ENCODE peak calls at places on chromosome 19, in seven cellular contexts. One of them, this sample, is unnamed.

GRCh38 chr19:29260477-29261317 is 47.7 kb upstream of the UQCRFS1 start:
- DNase-seq in natural killer cell: no peak
- DNase-seq in PC-3: no peak
- DNase-seq in T-helper 17 cell: no peak
- DNase-seq in Daoy: peak; percentile 52
- DNase-seq in activated T-helper 2 cell treated with anti-CD3 and anti-CD28 coated beads, Interferon-gamma antibody, Interleukin-2, Interleukin-4, amounts not matched to agents 10 μg/mL and 5 μg/mL and 100 μg/mL, durations not matched to agents 14 hours and 24 hours and 36 hours: peak; percentile 18
- DNase-seq in stimulated activated CD4-positive, alpha-beta T cell treated with anti-CD3 and anti-CD28 coated beads, Interleukin-15, amount 100 ng/mL, for 48 hours: peak; percentile 4
- DNase-seq in this sample: no peak

GRCh38 chr19:46515879-46516350 is 20.2 kb upstream of the PNMA8B start:
- DNase-seq in stimulated activated CD4-positive, alpha-beta T cell treated with anti-CD3 and anti-CD28 coated beads, Interleukin-15, amount 100 ng/mL, for 48 hours: no peak
- DNase-seq in natural killer cell: no peak
- DNase-seq in T-helper 17 cell: no peak
- DNase-seq in activated T-helper 2 cell treated with anti-CD3 and anti-CD28 coated beads, Interferon-gamma antibody, Interleukin-2, Interleukin-4, amounts not matched to agents 10 μg/mL and 5 μg/mL and 100 μg/mL, durations not matched to agents 14 hours and 24 hours and 36 hours: no peak
- DNase-seq in Daoy: peak; percentile 35
- DNase-seq in PC-3: peak; percentile 59
- DNase-seq in this sample: no peak

GRCh38 chr19:13401388-13401787 is 104.9 kb downstream of the CACNA1A start:
- DNase-seq in T-helper 17 cell: no peak
- DNase-seq in PC-3: peak; percentile 61
- DNase-seq in Daoy: peak; percentile 63
- DNase-seq in natural killer cell: no peak
- DNase-seq in stimulated activated CD4-positive, alpha-beta T cell treated with anti-CD3 and anti-CD28 coated beads, Interleukin-15, amount 100 ng/mL, for 48 hours: no peak
- DNase-seq in activated T-helper 2 cell treated with anti-CD3 and anti-CD28 coated beads, Interferon-gamma antibody, Interleukin-2, Interleukin-4, amounts not matched to agents 10 μg/mL and 5 μg/mL and 100 μg/mL, durations not matched to agents 14 hours and 24 hours and 36 hours: no peak
- DNase-seq in this sample: no peak

GRCh38 chr19:38452430-38453366 is 19.2 kb downstream of the RYR1 start:
- DNase-seq in natural killer cell: no peak
- DNase-seq in T-helper 17 cell: no peak
- DNase-seq in Daoy: peak; percentile 61
- DNase-seq in PC-3: peak; percentile 4
- DNase-seq in stimulated activated CD4-positive, alpha-beta T cell treated with anti-CD3 and anti-CD28 coated beads, Interleukin-15, amount 100 ng/mL, for 48 hours: peak; percentile 17
- DNase-seq in activated T-helper 2 cell treated with anti-CD3 and anti-CD28 coated beads, Interferon-gamma antibody, Interleukin-2, Interleukin-4, amounts not matched to agents 10 μg/mL and 5 μg/mL and 100 μg/mL, durations not matched to agents 14 hours and 24 hours and 36 hours: no peak
- DNase-seq in this sample: no peak

GRCh38 chr19:46431824-46432223 is 3.1 kb upstream of the PNMA8C start:
- DNase-seq in T-helper 17 cell: no peak
- DNase-seq in PC-3: no peak
- DNase-seq in activated T-helper 2 cell treated with anti-CD3 and anti-CD28 coated beads, Interferon-gamma antibody, Interleukin-2, Interleukin-4, amounts not matched to agents 10 μg/mL and 5 μg/mL and 100 μg/mL, durations not matched to agents 14 hours and 24 hours and 36 hours: no peak
- DNase-seq in stimulated activated CD4-positive, alpha-beta T cell treated with anti-CD3 and anti-CD28 coated beads, Interleukin-15, amount 100 ng/mL, for 48 hours: no peak
- DNase-seq in natural killer cell: no peak
- DNase-seq in Daoy: no peak
- DNase-seq in this sample: no peak

GRCh38 chr19:43681826-43682225 is 11.9 kb upstream of the PLAUR start:
- DNase-seq in natural killer cell: no peak
- DNase-seq in Daoy: no peak
- DNase-seq in PC-3: no peak
- DNase-seq in stimulated activated CD4-positive, alpha-beta T cell treated with anti-CD3 and anti-CD28 coated beads, Interleukin-15, amount 100 ng/mL, for 48 hours: no peak
- DNase-seq in activated T-helper 2 cell treated with anti-CD3 and anti-CD28 coated beads, Interferon-gamma antibody, Interleukin-2, Interleukin-4, amounts not matched to agents 10 μg/mL and 5 μg/mL and 100 μg/mL, durations not matched to agents 14 hours and 24 hours and 36 hours: no peak
- DNase-seq in T-helper 17 cell: no peak
- DNase-seq in this sample: no peak

GRCh38 chr19:50026550-50026906 is 723 bp downstream of the ZNF473 start:
- DNase-seq in natural killer cell: no peak
- DNase-seq in PC-3: no peak
- DNase-seq in activated T-helper 2 cell treated with anti-CD3 and anti-CD28 coated beads, Interferon-gamma antibody, Interleukin-2, Interleukin-4, amounts not matched to agents 10 μg/mL and 5 μg/mL and 100 μg/mL, durations not matched to agents 14 hours and 24 hours and 36 hours: no peak
- DNase-seq in Daoy: no peak
- DNase-seq in T-helper 17 cell: no peak
- DNase-seq in stimulated activated CD4-positive, alpha-beta T cell treated with anti-CD3 and anti-CD28 coated beads, Interleukin-15, amount 100 ng/mL, for 48 hours: no peak
- DNase-seq in this sample: no peak

GRCh38 chr19:14577885-14578427 is 4.9 kb upstream of the CLEC17A start:
- DNase-seq in Daoy: no peak
- DNase-seq in T-helper 17 cell: no peak
- DNase-seq in stimulated activated CD4-positive, alpha-beta T cell treated with anti-CD3 and anti-CD28 coated beads, Interleukin-15, amount 100 ng/mL, for 48 hours: no peak
- DNase-seq in PC-3: peak; percentile 17
- DNase-seq in natural killer cell: no peak
- DNase-seq in activated T-helper 2 cell treated with anti-CD3 and anti-CD28 coated beads, Interferon-gamma antibody, Interleukin-2, Interleukin-4, amounts not matched to agents 10 μg/mL and 5 μg/mL and 100 μg/mL, durations not matched to agents 14 hours and 24 hours and 36 hours: no peak
- DNase-seq in this sample: no peak

GRCh38 chr19:40639638-40639982 is 38.4 kb downstream of the LTBP4 start:
- DNase-seq in natural killer cell: no peak
- DNase-seq in PC-3: no peak
- DNase-seq in Daoy: no peak
- DNase-seq in stimulated activated CD4-positive, alpha-beta T cell treated with anti-CD3 and anti-CD28 coated beads, Interleukin-15, amount 100 ng/mL, for 48 hours: no peak
- DNase-seq in T-helper 17 cell: no peak
- DNase-seq in activated T-helper 2 cell treated with anti-CD3 and anti-CD28 coated beads, Interferon-gamma antibody, Interleukin-2, Interleukin-4, amounts not matched to agents 10 μg/mL and 5 μg/mL and 100 μg/mL, durations not matched to agents 14 hours and 24 hours and 36 hours: no peak
- DNase-seq in this sample: no peak

GRCh38 chr19:53365899-53366493 is 491 bp downstream of the ZNF525 start:
- DNase-seq in Daoy: peak; percentile 22
- DNase-seq in T-helper 17 cell: peak; percentile 20
- DNase-seq in natural killer cell: no peak
- DNase-seq in PC-3: peak; percentile 50
- DNase-seq in activated T-helper 2 cell treated with anti-CD3 and anti-CD28 coated beads, Interferon-gamma antibody, Interleukin-2, Interleukin-4, amounts not matched to agents 10 μg/mL and 5 μg/mL and 100 μg/mL, durations not matched to agents 14 hours and 24 hours and 36 hours: no peak
- DNase-seq in stimulated activated CD4-positive, alpha-beta T cell treated with anti-CD3 and anti-CD28 coated beads, Interleukin-15, amount 100 ng/mL, for 48 hours: peak; percentile 26
- DNase-seq in this sample: no peak

GRCh38 chr19:18185538-18185937 is 7.5 kb upstream of the MPV17L2 start:
- DNase-seq in natural killer cell: no peak
- DNase-seq in T-helper 17 cell: no peak
- DNase-seq in stimulated activated CD4-positive, alpha-beta T cell treated with anti-CD3 and anti-CD28 coated beads, Interleukin-15, amount 100 ng/mL, for 48 hours: no peak
- DNase-seq in Daoy: no peak
- DNase-seq in activated T-helper 2 cell treated with anti-CD3 and anti-CD28 coated beads, Interferon-gamma antibody, Interleukin-2, Interleukin-4, amounts not matched to agents 10 μg/mL and 5 μg/mL and 100 μg/mL, durations not matched to agents 14 hours and 24 hours and 36 hours: no peak
- DNase-seq in PC-3: no peak
- DNase-seq in this sample: no peak

GRCh38 chr19:5665781-5666513 is 14.4 kb downstream of the MICOS13 start:
- DNase-seq in PC-3: peak; percentile 58
- DNase-seq in stimulated activated CD4-positive, alpha-beta T cell treated with anti-CD3 and anti-CD28 coated beads, Interleukin-15, amount 100 ng/mL, for 48 hours: no peak
- DNase-seq in activated T-helper 2 cell treated with anti-CD3 and anti-CD28 coated beads, Interferon-gamma antibody, Interleukin-2, Interleukin-4, amounts not matched to agents 10 μg/mL and 5 μg/mL and 100 μg/mL, durations not matched to agents 14 hours and 24 hours and 36 hours: no peak
- DNase-seq in natural killer cell: no peak
- DNase-seq in T-helper 17 cell: no peak
- DNase-seq in Daoy: peak; percentile 38
- DNase-seq in this sample: no peak

GRCh38 chr19:39846678-39847486 is 703 bp upstream of the FBL start:
- DNase-seq in PC-3: no peak
- DNase-seq in natural killer cell: no peak
- DNase-seq in stimulated activated CD4-positive, alpha-beta T cell treated with anti-CD3 and anti-CD28 coated beads, Interleukin-15, amount 100 ng/mL, for 48 hours: no peak
- DNase-seq in Daoy: no peak
- DNase-seq in T-helper 17 cell: no peak
- DNase-seq in activated T-helper 2 cell treated with anti-CD3 and anti-CD28 coated beads, Interferon-gamma antibody, Interleukin-2, Interleukin-4, amounts not matched to agents 10 μg/mL and 5 μg/mL and 100 μg/mL, durations not matched to agents 14 hours and 24 hours and 36 hours: no peak
- DNase-seq in this sample: no peak

GRCh38 chr19:41930926-41931592 is 2.8 kb upstream of the ERFL start:
- DNase-seq in natural killer cell: no peak
- DNase-seq in T-helper 17 cell: no peak
- DNase-seq in activated T-helper 2 cell treated with anti-CD3 and anti-CD28 coated beads, Interferon-gamma antibody, Interleukin-2, Interleukin-4, amounts not matched to agents 10 μg/mL and 5 μg/mL and 100 μg/mL, durations not matched to agents 14 hours and 24 hours and 36 hours: no peak
- DNase-seq in PC-3: no peak
- DNase-seq in stimulated activated CD4-positive, alpha-beta T cell treated with anti-CD3 and anti-CD28 coated beads, Interleukin-15, amount 100 ng/mL, for 48 hours: no peak
- DNase-seq in Daoy: no peak
- DNase-seq in this sample: no peak

GRCh38 chr19:45782820-45783785 is 813 bp upstream of the DMPK start:
- DNase-seq in T-helper 17 cell: no peak
- DNase-seq in PC-3: peak; percentile 60
- DNase-seq in Daoy: peak; percentile 49
- DNase-seq in natural killer cell: no peak
- DNase-seq in activated T-helper 2 cell treated with anti-CD3 and anti-CD28 coated beads, Interferon-gamma antibody, Interleukin-2, Interleukin-4, amounts not matched to agents 10 μg/mL and 5 μg/mL and 100 μg/mL, durations not matched to agents 14 hours and 24 hours and 36 hours: no peak
- DNase-seq in stimulated activated CD4-positive, alpha-beta T cell treated with anti-CD3 and anti-CD28 coated beads, Interleukin-15, amount 100 ng/mL, for 48 hours: no peak
- DNase-seq in this sample: no peak

GRCh38 chr19:4547303-4548237 is 7.7 kb upstream of the LRG1 start:
- DNase-seq in natural killer cell: no peak
- DNase-seq in stimulated activated CD4-positive, alpha-beta T cell treated with anti-CD3 and anti-CD28 coated beads, Interleukin-15, amount 100 ng/mL, for 48 hours: no peak
- DNase-seq in activated T-helper 2 cell treated with anti-CD3 and anti-CD28 coated beads, Interferon-gamma antibody, Interleukin-2, Interleukin-4, amounts not matched to agents 10 μg/mL and 5 μg/mL and 100 μg/mL, durations not matched to agents 14 hours and 24 hours and 36 hours: no peak
- DNase-seq in Daoy: peak; percentile 41
- DNase-seq in PC-3: peak; percentile 51
- DNase-seq in T-helper 17 cell: no peak
- DNase-seq in this sample: no peak

GRCh38 chr19:33134571-33135041 is 2.7 kb downstream of the WDR88 start:
- DNase-seq in T-helper 17 cell: no peak
- DNase-seq in stimulated activated CD4-positive, alpha-beta T cell treated with anti-CD3 and anti-CD28 coated beads, Interleukin-15, amount 100 ng/mL, for 48 hours: peak; percentile 75
- DNase-seq in PC-3: no peak
- DNase-seq in Daoy: no peak
- DNase-seq in activated T-helper 2 cell treated with anti-CD3 and anti-CD28 coated beads, Interferon-gamma antibody, Interleukin-2, Interleukin-4, amounts not matched to agents 10 μg/mL and 5 μg/mL and 100 μg/mL, durations not matched to agents 14 hours and 24 hours and 36 hours: peak; percentile 40
- DNase-seq in natural killer cell: no peak
- DNase-seq in this sample: no peak

GRCh38 chr19:37933965-37934364 is 27.0 kb downstream of the SIPA1L3 start:
- DNase-seq in Daoy: no peak
- DNase-seq in natural killer cell: no peak
- DNase-seq in T-helper 17 cell: no peak
- DNase-seq in stimulated activated CD4-positive, alpha-beta T cell treated with anti-CD3 and anti-CD28 coated beads, Interleukin-15, amount 100 ng/mL, for 48 hours: no peak
- DNase-seq in activated T-helper 2 cell treated with anti-CD3 and anti-CD28 coated beads, Interferon-gamma antibody, Interleukin-2, Interleukin-4, amounts not matched to agents 10 μg/mL and 5 μg/mL and 100 μg/mL, durations not matched to agents 14 hours and 24 hours and 36 hours: no peak
- DNase-seq in PC-3: no peak
- DNase-seq in this sample: no peak

GRCh38 chr19:43594710-43595604 is 977 bp downstream of the IRGQ start:
- DNase-seq in T-helper 17 cell: peak; percentile 68
- DNase-seq in Daoy: peak; percentile 78
- DNase-seq in activated T-helper 2 cell treated with anti-CD3 and anti-CD28 coated beads, Interferon-gamma antibody, Interleukin-2, Interleukin-4, amounts not matched to agents 10 μg/mL and 5 μg/mL and 100 μg/mL, durations not matched to agents 14 hours and 24 hours and 36 hours: peak; percentile 74
- DNase-seq in PC-3: peak; percentile 70
- DNase-seq in stimulated activated CD4-positive, alpha-beta T cell treated with anti-CD3 and anti-CD28 coated beads, Interleukin-15, amount 100 ng/mL, for 48 hours: peak; percentile 59
- DNase-seq in natural killer cell: peak; percentile 71
- DNase-seq in this sample: peak; percentile 82

GRCh38 chr19:33348301-33349010 is 25.1 kb upstream of the CEBPG start:
- DNase-seq in activated T-helper 2 cell treated with anti-CD3 and anti-CD28 coated beads, Interferon-gamma antibody, Interleukin-2, Interleukin-4, amounts not matched to agents 10 μg/mL and 5 μg/mL and 100 μg/mL, durations not matched to agents 14 hours and 24 hours and 36 hours: no peak
- DNase-seq in Daoy: peak; percentile 14
- DNase-seq in stimulated activated CD4-positive, alpha-beta T cell treated with anti-CD3 and anti-CD28 coated beads, Interleukin-15, amount 100 ng/mL, for 48 hours: no peak
- DNase-seq in natural killer cell: no peak
- DNase-seq in T-helper 17 cell: no peak
- DNase-seq in PC-3: no peak
- DNase-seq in this sample: no peak

GRCh38 chr19:33677745-33678426 is 56.1 kb downstream of the CHST8 start:
- DNase-seq in PC-3: peak; percentile 1
- DNase-seq in Daoy: no peak
- DNase-seq in activated T-helper 2 cell treated with anti-CD3 and anti-CD28 coated beads, Interferon-gamma antibody, Interleukin-2, Interleukin-4, amounts not matched to agents 10 μg/mL and 5 μg/mL and 100 μg/mL, durations not matched to agents 14 hours and 24 hours and 36 hours: no peak
- DNase-seq in T-helper 17 cell: no peak
- DNase-seq in natural killer cell: no peak
- DNase-seq in stimulated activated CD4-positive, alpha-beta T cell treated with anti-CD3 and anti-CD28 coated beads, Interleukin-15, amount 100 ng/mL, for 48 hours: no peak
- DNase-seq in this sample: no peak

GRCh38 chr19:2084993-2085720 is 11.0 kb downstream of the MOB3A start:
- DNase-seq in PC-3: peak; percentile 59
- DNase-seq in Daoy: peak; percentile 81
- DNase-seq in natural killer cell: peak; percentile 94
- DNase-seq in T-helper 17 cell: peak; percentile 84
- DNase-seq in activated T-helper 2 cell treated with anti-CD3 and anti-CD28 coated beads, Interferon-gamma antibody, Interleukin-2, Interleukin-4, amounts not matched to agents 10 μg/mL and 5 μg/mL and 100 μg/mL, durations not matched to agents 14 hours and 24 hours and 36 hours: peak; percentile 95
- DNase-seq in stimulated activated CD4-positive, alpha-beta T cell treated with anti-CD3 and anti-CD28 coated beads, Interleukin-15, amount 100 ng/mL, for 48 hours: peak; percentile 95
- DNase-seq in this sample: peak; percentile 98

GRCh38 chr19:682678-683320 is 6.6 kb downstream of the FSTL3 start:
- DNase-seq in PC-3: no peak
- DNase-seq in activated T-helper 2 cell treated with anti-CD3 and anti-CD28 coated beads, Interferon-gamma antibody, Interleukin-2, Interleukin-4, amounts not matched to agents 10 μg/mL and 5 μg/mL and 100 μg/mL, durations not matched to agents 14 hours and 24 hours and 36 hours: no peak
- DNase-seq in stimulated activated CD4-positive, alpha-beta T cell treated with anti-CD3 and anti-CD28 coated beads, Interleukin-15, amount 100 ng/mL, for 48 hours: no peak
- DNase-seq in natural killer cell: no peak
- DNase-seq in T-helper 17 cell: no peak
- DNase-seq in Daoy: no peak
- DNase-seq in this sample: no peak

GRCh38 chr19:46660601-46661019 is 372 bp downstream of the DACT3 start:
- DNase-seq in T-helper 17 cell: no peak
- DNase-seq in PC-3: no peak
- DNase-seq in stimulated activated CD4-positive, alpha-beta T cell treated with anti-CD3 and anti-CD28 coated beads, Interleukin-15, amount 100 ng/mL, for 48 hours: no peak
- DNase-seq in activated T-helper 2 cell treated with anti-CD3 and anti-CD28 coated beads, Interferon-gamma antibody, Interleukin-2, Interleukin-4, amounts not matched to agents 10 μg/mL and 5 μg/mL and 100 μg/mL, durations not matched to agents 14 hours and 24 hours and 36 hours: no peak
- DNase-seq in natural killer cell: no peak
- DNase-seq in Daoy: no peak
- DNase-seq in this sample: no peak

GRCh38 chr19:13033244-13033643 is 38.0 kb downstream of the NFIX start:
- DNase-seq in PC-3: peak; percentile 32
- DNase-seq in natural killer cell: no peak
- DNase-seq in Daoy: no peak
- DNase-seq in activated T-helper 2 cell treated with anti-CD3 and anti-CD28 coated beads, Interferon-gamma antibody, Interleukin-2, Interleukin-4, amounts not matched to agents 10 μg/mL and 5 μg/mL and 100 μg/mL, durations not matched to agents 14 hours and 24 hours and 36 hours: no peak
- DNase-seq in stimulated activated CD4-positive, alpha-beta T cell treated with anti-CD3 and anti-CD28 coated beads, Interleukin-15, amount 100 ng/mL, for 48 hours: no peak
- DNase-seq in T-helper 17 cell: no peak
- DNase-seq in this sample: no peak

GRCh38 chr19:6065685-6066365 is 44.5 kb downstream of the RFX2 start:
- DNase-seq in PC-3: peak; percentile 76
- DNase-seq in stimulated activated CD4-positive, alpha-beta T cell treated with anti-CD3 and anti-CD28 coated beads, Interleukin-15, amount 100 ng/mL, for 48 hours: peak; percentile 35
- DNase-seq in Daoy: peak; percentile 76
- DNase-seq in natural killer cell: peak; percentile 56
- DNase-seq in activated T-helper 2 cell treated with anti-CD3 and anti-CD28 coated beads, Interferon-gamma antibody, Interleukin-2, Interleukin-4, amounts not matched to agents 10 μg/mL and 5 μg/mL and 100 μg/mL, durations not matched to agents 14 hours and 24 hours and 36 hours: no peak
- DNase-seq in T-helper 17 cell: peak; percentile 42
- DNase-seq in this sample: peak; percentile 87

GRCh38 chr19:20060282-20060681 is 17.5 kb upstream of the ZNF90 start:
- DNase-seq in natural killer cell: no peak
- DNase-seq in stimulated activated CD4-positive, alpha-beta T cell treated with anti-CD3 and anti-CD28 coated beads, Interleukin-15, amount 100 ng/mL, for 48 hours: no peak
- DNase-seq in Daoy: no peak
- DNase-seq in PC-3: no peak
- DNase-seq in T-helper 17 cell: no peak
- DNase-seq in activated T-helper 2 cell treated with anti-CD3 and anti-CD28 coated beads, Interferon-gamma antibody, Interleukin-2, Interleukin-4, amounts not matched to agents 10 μg/mL and 5 μg/mL and 100 μg/mL, durations not matched to agents 14 hours and 24 hours and 36 hours: no peak
- DNase-seq in this sample: no peak

GRCh38 chr19:27901078-27901477 is 1311.9 kb downstream of the UQCRFS1 start:
- DNase-seq in natural killer cell: no peak
- DNase-seq in PC-3: no peak
- DNase-seq in activated T-helper 2 cell treated with anti-CD3 and anti-CD28 coated beads, Interferon-gamma antibody, Interleukin-2, Interleukin-4, amounts not matched to agents 10 μg/mL and 5 μg/mL and 100 μg/mL, durations not matched to agents 14 hours and 24 hours and 36 hours: no peak
- DNase-seq in stimulated activated CD4-positive, alpha-beta T cell treated with anti-CD3 and anti-CD28 coated beads, Interleukin-15, amount 100 ng/mL, for 48 hours: no peak
- DNase-seq in Daoy: no peak
- DNase-seq in T-helper 17 cell: no peak
- DNase-seq in this sample: no peak

GRCh38 chr19:40242480-40242879 is 16.0 kb upstream of the CCNP start:
- DNase-seq in stimulated activated CD4-positive, alpha-beta T cell treated with anti-CD3 and anti-CD28 coated beads, Interleukin-15, amount 100 ng/mL, for 48 hours: no peak
- DNase-seq in activated T-helper 2 cell treated with anti-CD3 and anti-CD28 coated beads, Interferon-gamma antibody, Interleukin-2, Interleukin-4, amounts not matched to agents 10 μg/mL and 5 μg/mL and 100 μg/mL, durations not matched to agents 14 hours and 24 hours and 36 hours: no peak
- DNase-seq in natural killer cell: no peak
- DNase-seq in PC-3: no peak
- DNase-seq in T-helper 17 cell: no peak
- DNase-seq in Daoy: no peak
- DNase-seq in this sample: no peak

GRCh38 chr19:6030214-6030507 is 52.2 kb upstream of the RANBP3 start:
- DNase-seq in Daoy: no peak
- DNase-seq in activated T-helper 2 cell treated with anti-CD3 and anti-CD28 coated beads, Interferon-gamma antibody, Interleukin-2, Interleukin-4, amounts not matched to agents 10 μg/mL and 5 μg/mL and 100 μg/mL, durations not matched to agents 14 hours and 24 hours and 36 hours: no peak
- DNase-seq in stimulated activated CD4-positive, alpha-beta T cell treated with anti-CD3 and anti-CD28 coated beads, Interleukin-15, amount 100 ng/mL, for 48 hours: no peak
- DNase-seq in natural killer cell: no peak
- DNase-seq in T-helper 17 cell: no peak
- DNase-seq in PC-3: peak; percentile 31
- DNase-seq in this sample: no peak